ENCODE peak calls at places on chromosome 16, in seven cellular contexts. One of them, this sample, is unnamed.

GRCh38 chr16:53087101-53087500 is 32.3 kb downstream of the CHD9 start:
- DNase-seq in AG04450: no peak
- DNase-seq in osteocyte: no peak
- DNase-seq in Peyer's patch: no peak
- DNase-seq in GM20000: no peak
- DNase-seq in heart left ventricle: no peak
- DNase-seq in astrocyte of the spinal cord: peak; percentile 47
- DNase-seq in this sample: peak; percentile 51

GRCh38 chr16:65224471-65224870 is 102.6 kb upstream of the CDH11 start:
- DNase-seq in AG04450: no peak
- DNase-seq in osteocyte: no peak
- DNase-seq in Peyer's patch: no peak
- DNase-seq in GM20000: no peak
- DNase-seq in heart left ventricle: no peak
- DNase-seq in astrocyte of the spinal cord: no peak
- DNase-seq in this sample: no peak

GRCh38 chr16:57555831-57556230 is 13.4 kb downstream of the ADGRG5 start:
- DNase-seq in AG04450: no peak
- DNase-seq in osteocyte: no peak
- DNase-seq in Peyer's patch: no peak
- DNase-seq in GM20000: no peak
- DNase-seq in heart left ventricle: no peak
- DNase-seq in astrocyte of the spinal cord: no peak
- DNase-seq in this sample: no peak

GRCh38 chr16:83581994-83582747 is 225.6 kb upstream of the HSBP1 start:
- DNase-seq in AG04450: no peak
- DNase-seq in osteocyte: no peak
- DNase-seq in Peyer's patch: no peak
- DNase-seq in GM20000: no peak
- DNase-seq in heart left ventricle: no peak
- DNase-seq in astrocyte of the spinal cord: no peak
- DNase-seq in this sample: no peak

GRCh38 chr16:58119509-58119845 is 9.7 kb downstream of the CFAP20 start:
- DNase-seq in AG04450: no peak
- DNase-seq in osteocyte: no peak
- DNase-seq in Peyer's patch: no peak
- DNase-seq in GM20000: no peak
- DNase-seq in heart left ventricle: no peak
- DNase-seq in astrocyte of the spinal cord: no peak
- DNase-seq in this sample: no peak

GRCh38 chr16:21611178-21611545 is 11.8 kb downstream of the METTL9 start:
- DNase-seq in AG04450: no peak
- DNase-seq in osteocyte: no peak
- DNase-seq in Peyer's patch: no peak
- DNase-seq in GM20000: no peak
- DNase-seq in heart left ventricle: no peak
- DNase-seq in astrocyte of the spinal cord: no peak
- DNase-seq in this sample: peak; percentile 39

GRCh38 chr16:50093607-50094570 is 28.1 kb downstream of the HEATR3 start:
- DNase-seq in AG04450: no peak
- DNase-seq in osteocyte: no peak
- DNase-seq in Peyer's patch: no peak
- DNase-seq in GM20000: peak; percentile 12
- DNase-seq in heart left ventricle: peak; percentile 78
- DNase-seq in astrocyte of the spinal cord: peak; percentile 59
- DNase-seq in this sample: no peak

GRCh38 chr16:78844028-78844427 is 744.6 kb downstream of the WWOX start:
- DNase-seq in AG04450: no peak
- DNase-seq in osteocyte: no peak
- DNase-seq in Peyer's patch: no peak
- DNase-seq in GM20000: no peak
- DNase-seq in heart left ventricle: no peak
- DNase-seq in astrocyte of the spinal cord: no peak
- DNase-seq in this sample: no peak

GRCh38 chr16:51773491-51773890 is 622.4 kb upstream of the SALL1 start:
- DNase-seq in AG04450: no peak
- DNase-seq in osteocyte: no peak
- DNase-seq in Peyer's patch: no peak
- DNase-seq in GM20000: no peak
- DNase-seq in heart left ventricle: no peak
- DNase-seq in astrocyte of the spinal cord: no peak
- DNase-seq in this sample: no peak

GRCh38 chr16:87837627-87838289 is 31.5 kb downstream of the SLC7A5 start:
- DNase-seq in AG04450: no peak
- DNase-seq in osteocyte: no peak
- DNase-seq in Peyer's patch: no peak
- DNase-seq in GM20000: no peak
- DNase-seq in heart left ventricle: no peak
- DNase-seq in astrocyte of the spinal cord: no peak
- DNase-seq in this sample: no peak

GRCh38 chr16:84055801-84056634 is 13.4 kb upstream of the SLC38A8 start:
- DNase-seq in AG04450: no peak
- DNase-seq in osteocyte: no peak
- DNase-seq in Peyer's patch: peak; percentile 37
- DNase-seq in GM20000: no peak
- DNase-seq in heart left ventricle: no peak
- DNase-seq in astrocyte of the spinal cord: peak; percentile 8
- DNase-seq in this sample: no peak

GRCh38 chr16:88538366-88539060 is 31.7 kb upstream of the ZC3H18 start:
- DNase-seq in AG04450: no peak
- DNase-seq in osteocyte: no peak
- DNase-seq in Peyer's patch: no peak
- DNase-seq in GM20000: no peak
- DNase-seq in heart left ventricle: no peak
- DNase-seq in astrocyte of the spinal cord: no peak
- DNase-seq in this sample: no peak

GRCh38 chr16:27195941-27196595 is 7.3 kb upstream of the KDM8 start:
- DNase-seq in AG04450: no peak
- DNase-seq in osteocyte: no peak
- DNase-seq in Peyer's patch: no peak
- DNase-seq in GM20000: no peak
- DNase-seq in heart left ventricle: no peak
- DNase-seq in astrocyte of the spinal cord: no peak
- DNase-seq in this sample: no peak

GRCh38 chr16:57020651-57021050 is 31.3 kb downstream of the NLRC5 start:
- DNase-seq in AG04450: no peak
- DNase-seq in osteocyte: no peak
- DNase-seq in Peyer's patch: no peak
- DNase-seq in GM20000: no peak
- DNase-seq in heart left ventricle: no peak
- DNase-seq in astrocyte of the spinal cord: no peak
- DNase-seq in this sample: no peak

GRCh38 chr16:70157477-70158260 is 15.9 kb upstream of the CLEC18C start:
- DNase-seq in AG04450: no peak
- DNase-seq in osteocyte: no peak
- DNase-seq in Peyer's patch: peak; percentile 43
- DNase-seq in GM20000: peak; percentile 9
- DNase-seq in heart left ventricle: no peak
- DNase-seq in astrocyte of the spinal cord: no peak
- DNase-seq in this sample: no peak

GRCh38 chr16:2096853-2097620 is 38.7 kb downstream of the PKD1 start:
- DNase-seq in AG04450: no peak
- DNase-seq in osteocyte: no peak
- DNase-seq in Peyer's patch: no peak
- DNase-seq in GM20000: no peak
- DNase-seq in heart left ventricle: no peak
- DNase-seq in astrocyte of the spinal cord: no peak
- DNase-seq in this sample: no peak

DNA sequence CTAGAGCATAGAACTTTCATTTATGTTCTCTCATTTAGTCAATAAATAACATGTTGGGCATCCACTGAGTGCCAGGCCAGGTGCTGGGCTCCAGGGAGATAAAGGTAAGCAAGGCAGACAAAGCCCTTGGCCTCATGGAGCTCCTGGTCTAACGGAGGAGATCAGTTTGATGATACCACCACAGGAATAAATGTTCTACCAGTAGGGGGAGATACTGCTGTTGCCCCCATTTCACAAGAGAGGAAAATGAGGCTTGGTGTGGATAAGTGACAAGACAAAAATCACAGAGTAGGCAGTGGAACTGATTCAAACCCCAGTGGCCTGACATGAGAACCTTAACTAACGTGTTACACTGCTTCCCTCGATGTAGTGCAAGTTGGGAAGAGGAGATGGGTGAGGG is 80.4 kb upstream of the ERCC4 start:
- DNase-seq in AG04450: no peak
- DNase-seq in osteocyte: no peak
- DNase-seq in Peyer's patch: no peak
- DNase-seq in GM20000: no peak
- DNase-seq in heart left ventricle: no peak
- DNase-seq in astrocyte of the spinal cord: no peak
- DNase-seq in this sample: no peak
- TF ChIP-seq CTCF in AG04450: no peak
- TF ChIP-seq CTCF in osteocyte: no peak
- TF ChIP-seq CTCF in Peyer's patch: no peak
- TF ChIP-seq CTCF in GM20000: no peak
- TF ChIP-seq CTCF in heart left ventricle: no peak
- TF ChIP-seq CTCF in astrocyte of the spinal cord: no peak
- TF ChIP-seq CTCF in this sample: peak; percentile 37

DNA sequence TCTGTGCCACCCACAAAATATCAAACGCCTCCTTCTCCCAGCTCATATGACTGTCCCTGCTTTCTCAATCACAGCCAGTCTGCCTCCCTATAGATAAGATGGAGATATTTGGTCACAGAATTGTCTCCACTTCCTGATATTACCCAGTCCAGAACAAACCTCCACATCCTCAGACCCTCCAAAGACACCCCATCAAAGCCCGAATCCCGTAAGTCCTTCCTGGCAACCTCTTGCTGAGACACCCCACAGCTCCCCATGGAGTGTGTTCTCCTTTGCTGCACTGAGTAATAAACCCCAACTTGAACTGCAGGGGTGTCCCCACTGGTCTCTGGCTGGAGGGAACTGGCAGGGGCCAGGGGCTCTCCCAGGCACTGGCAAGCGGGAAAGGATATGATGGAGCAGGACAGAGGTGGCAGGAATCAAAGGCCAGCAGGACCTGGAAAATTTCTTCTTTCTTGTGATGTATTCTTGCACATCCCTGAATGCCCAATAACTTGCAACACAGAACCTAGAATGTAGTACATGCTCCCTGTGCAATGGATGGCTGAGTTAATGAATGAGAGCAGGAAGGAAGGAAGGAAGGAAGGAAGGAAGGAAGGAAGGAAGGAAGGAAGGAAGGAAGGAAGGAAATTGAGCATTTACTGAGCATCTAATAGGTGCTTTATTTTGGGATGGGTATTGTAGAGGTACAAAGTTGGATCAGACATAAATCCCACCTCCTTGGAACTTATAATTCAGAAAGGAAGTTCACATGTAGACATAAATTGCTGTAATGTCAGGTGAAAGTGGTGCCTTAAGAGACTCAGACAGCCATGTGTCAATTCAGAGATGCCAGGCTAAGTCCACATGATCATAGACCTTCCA is 13.9 kb downstream of the TMEM114 start:
- DNase-seq in AG04450: no peak
- DNase-seq in osteocyte: no peak
- DNase-seq in Peyer's patch: no peak
- DNase-seq in GM20000: no peak
- DNase-seq in heart left ventricle: no peak
- DNase-seq in astrocyte of the spinal cord: no peak
- DNase-seq in this sample: no peak
- TF ChIP-seq CTCF in AG04450: no peak
- TF ChIP-seq CTCF in osteocyte: no peak
- TF ChIP-seq CTCF in Peyer's patch: no peak
- TF ChIP-seq CTCF in GM20000: no peak
- TF ChIP-seq CTCF in heart left ventricle: no peak
- TF ChIP-seq CTCF in astrocyte of the spinal cord: no peak
- TF ChIP-seq CTCF in this sample: no peak

GRCh38 chr16:72198021-72198420 is 26.1 kb upstream of the PMFBP1 start:
- DNase-seq in AG04450: peak; percentile 65
- DNase-seq in osteocyte: no peak
- DNase-seq in Peyer's patch: no peak
- DNase-seq in GM20000: no peak
- DNase-seq in heart left ventricle: peak; percentile 38
- DNase-seq in astrocyte of the spinal cord: peak; percentile 87
- DNase-seq in this sample: peak; percentile 59

GRCh38 chr16:72197556-72197955 is 25.6 kb upstream of the PMFBP1 start:
- DNase-seq in AG04450: no peak
- DNase-seq in osteocyte: no peak
- DNase-seq in Peyer's patch: no peak
- DNase-seq in GM20000: no peak
- DNase-seq in heart left ventricle: no peak
- DNase-seq in astrocyte of the spinal cord: no peak
- DNase-seq in this sample: no peak

GRCh38 chr16:72191551-72191950 is 19.6 kb upstream of the PMFBP1 start:
- DNase-seq in AG04450: no peak
- DNase-seq in osteocyte: no peak
- DNase-seq in Peyer's patch: no peak
- DNase-seq in GM20000: no peak
- DNase-seq in heart left ventricle: no peak
- DNase-seq in astrocyte of the spinal cord: no peak
- DNase-seq in this sample: no peak

GRCh38 chr16:72198641-72199250 is 26.8 kb upstream of the PMFBP1 start:
- DNase-seq in AG04450: no peak
- DNase-seq in osteocyte: no peak
- DNase-seq in Peyer's patch: no peak
- DNase-seq in GM20000: no peak
- DNase-seq in heart left ventricle: no peak
- DNase-seq in astrocyte of the spinal cord: no peak
- DNase-seq in this sample: no peak

GRCh38 chr16:72195609-72196008 is 23.7 kb upstream of the PMFBP1 start:
- DNase-seq in AG04450: no peak
- DNase-seq in osteocyte: no peak
- DNase-seq in Peyer's patch: no peak
- DNase-seq in GM20000: no peak
- DNase-seq in heart left ventricle: no peak
- DNase-seq in astrocyte of the spinal cord: no peak
- DNase-seq in this sample: no peak
- TF ChIP-seq CTCF in AG04450: no peak
- TF ChIP-seq CTCF in osteocyte: peak; percentile 29
- TF ChIP-seq CTCF in Peyer's patch: no peak
- TF ChIP-seq CTCF in GM20000: no peak
- TF ChIP-seq CTCF in heart left ventricle: no peak
- TF ChIP-seq CTCF in astrocyte of the spinal cord: no peak
- TF ChIP-seq CTCF in this sample: peak; percentile 25

GRCh38 chr16:85363881-85364280 is 249.2 kb upstream of the GSE1 start:
- DNase-seq in AG04450: peak; percentile 64
- DNase-seq in osteocyte: no peak
- DNase-seq in Peyer's patch: no peak
- DNase-seq in GM20000: no peak
- DNase-seq in heart left ventricle: no peak
- DNase-seq in astrocyte of the spinal cord: peak; percentile 93
- DNase-seq in this sample: peak; percentile 91

GRCh38 chr16:85367485-85367884 is 245.6 kb upstream of the GSE1 start:
- DNase-seq in AG04450: no peak
- DNase-seq in osteocyte: no peak
- DNase-seq in Peyer's patch: no peak
- DNase-seq in GM20000: no peak
- DNase-seq in heart left ventricle: no peak
- DNase-seq in astrocyte of the spinal cord: no peak
- DNase-seq in this sample: no peak

GRCh38 chr16:85365120-85365519 is 248.0 kb upstream of the GSE1 start:
- DNase-seq in AG04450: no peak
- DNase-seq in osteocyte: no peak
- DNase-seq in Peyer's patch: no peak
- DNase-seq in GM20000: no peak
- DNase-seq in heart left ventricle: no peak
- DNase-seq in astrocyte of the spinal cord: no peak
- DNase-seq in this sample: no peak

GRCh38 chr16:85364323-85365040 is 248.6 kb upstream of the GSE1 start:
- DNase-seq in AG04450: no peak
- DNase-seq in osteocyte: no peak
- DNase-seq in Peyer's patch: no peak
- DNase-seq in GM20000: no peak
- DNase-seq in heart left ventricle: no peak
- DNase-seq in astrocyte of the spinal cord: peak; percentile 59
- DNase-seq in this sample: peak; percentile 50

GRCh38 chr16:85366031-85366763 is 246.9 kb upstream of the GSE1 start:
- DNase-seq in AG04450: no peak
- DNase-seq in osteocyte: no peak
- DNase-seq in Peyer's patch: no peak
- DNase-seq in GM20000: no peak
- DNase-seq in heart left ventricle: no peak
- DNase-seq in astrocyte of the spinal cord: no peak
- DNase-seq in this sample: no peak
- TF ChIP-seq CTCF in AG04450: no peak
- TF ChIP-seq CTCF in osteocyte: no peak
- TF ChIP-seq CTCF in Peyer's patch: no peak
- TF ChIP-seq CTCF in GM20000: no peak
- TF ChIP-seq CTCF in heart left ventricle: no peak
- TF ChIP-seq CTCF in astrocyte of the spinal cord: no peak
- TF ChIP-seq CTCF in this sample: no peak